ENCODE peak calls at places on chromosomes 11 and 22, in eight cellular contexts. H, L, K, J, V, O, G and I are unnamed samples.

GRCh38 chr11:27456140-27456801 is 16.3 kb downstream of the LGR4 start:
- ATAC-seq in J (no peak), L (no peak), V (no peak), H (no peak), K (no peak), G (no peak), O (peak; percentile 52), I (no peak)

GRCh38 chr11:73753938-73754337 is 6.9 kb downstream of the RAB6A start:
- ATAC-seq in L (no peak), H (no peak), V (no peak), K (no peak), G (no peak), O (peak; percentile 68), J (no peak), I (no peak)

GRCh38 chr11:76918941-76919386 is 58.2 kb downstream of the ACER3 start:
- ATAC-seq in K (peak; percentile 48), L (peak; percentile 54), H (peak; percentile 74), G (peak; percentile 84), O (peak; percentile 57), V (no peak), J (peak; percentile 84), I (no peak)

GRCh38 chr11:31827458-31828206 is 16.5 kb upstream of the PAX6 start:
- ATAC-seq in V (no peak), J (no peak), L (no peak), H (no peak), K (no peak), O (peak; percentile 40), G (no peak), I (no peak)

GRCh38 chr22:31339148-31339832 is 6.9 kb downstream of the PATZ1 start:
- ATAC-seq in O (peak; percentile 74), L (no peak), H (no peak), K (no peak), V (no peak), G (no peak), J (no peak), I (no peak)

GRCh38 chr11:20522536-20522935 is 76.9 kb upstream of the SLC6A5 start:
- ATAC-seq in G (no peak), K (no peak), J (no peak), O (no peak), H (no peak), V (no peak), L (no peak), I (no peak)

GRCh38 chr11:10993640-10994039 is 135.8 kb upstream of the ZBED5 start:
- ATAC-seq in J (no peak), K (no peak), H (no peak), V (no peak), L (no peak), G (no peak), O (no peak), I (no peak)

GRCh38 chr22:49975543-49976389 is 15.2 kb downstream of the PIM3 start:
- ATAC-seq in L (peak; percentile 31), K (peak; percentile 24), G (no peak), J (no peak), V (no peak), H (no peak), O (peak; percentile 5), I (peak; percentile 71)

GRCh38 chr11:128790200-128790599 is 76.9 kb downstream of the KCNJ1 start:
- ATAC-seq in L (no peak), K (no peak), G (no peak), J (no peak), V (no peak), O (no peak), H (no peak), I (no peak)

GRCh38 chr11:112694244-112694643 is 267.0 kb upstream of the NCAM1 start:
- ATAC-seq in V (no peak), L (no peak), J (no peak), K (no peak), O (no peak), G (no peak), H (no peak), I (no peak)

GRCh38 chr11:60938500-60938899 is 13.5 kb downstream of the SLC15A3 start:
- ATAC-seq in J (no peak), O (no peak), G (no peak), L (no peak), H (no peak), V (no peak), K (no peak), I (no peak)